ENCODE peak calls at places on chromosomes 6 and 20, in ten cellular contexts. Z is effector memory CD8-positive, alpha-beta T cell; J is mucosa of gallbladder; G is A172; O is stromal cell of bone marrow; L is tibial artery; R is activated T-helper 1 cell treated with Interleukin-2 at 50 U/mL for 16 hours; A is B cell; K is RWPE1; H is activated CD8-positive, alpha-beta memory T cell treated with anti-CD3 and anti-CD28 coated beads for 4 hours. P is an unnamed sample.

GRCh38 chr6:106149472-106150069 is 63.4 kb downstream of the PRDM1 start:
- DNase-seq in K (no peak), H (no peak), J (no peak), A (no peak), G (no peak), Z (no peak), L (no peak), R (no peak), O (no peak), P (no peak)

GRCh38 chr6:152338335-152339125 is 298.6 kb downstream of the SYNE1 start:
- DNase-seq in J (peak; percentile 56), A (peak; percentile 44), G (peak; percentile 12), H (peak; percentile 34), O (peak; percentile 15), Z (peak; percentile 29), K (peak; percentile 13), L (peak; percentile 80), R (peak; percentile 35), P (no peak)

GRCh38 chr6:17083397-17083796 is 18.5 kb upstream of the STMND1 start:
- DNase-seq in A (no peak), K (no peak), R (no peak), Z (no peak), J (no peak), H (no peak), L (no peak), G (no peak), O (no peak), P (no peak)

GRCh38 chr6:39003072-39003471 is 45.5 kb upstream of the GLP1R start:
- DNase-seq in R (no peak), J (no peak), H (no peak), O (no peak), K (no peak), Z (no peak), A (no peak), G (no peak), L (no peak), P (no peak)

GRCh38 chr6:122838060-122838780 is 49.2 kb downstream of the SMPDL3A start:
- DNase-seq in G (peak; percentile 4), J (no peak), O (no peak), L (no peak), K (peak; percentile 30), A (no peak), Z (no peak), H (no peak), R (no peak), P (peak; percentile 38)

GRCh38 chr20:60528141-60528540 is 569.9 kb downstream of the CDH26 start:
- DNase-seq in G (no peak), O (no peak), A (no peak), H (no peak), R (no peak), J (no peak), Z (no peak), K (no peak), L (no peak), P (no peak)

GRCh38 chr6:31559958-31560696 is 12.0 kb upstream of the LTA start:
- DNase-seq in K (peak; percentile 65), H (no peak), G (peak; percentile 90), L (peak; percentile 75), Z (no peak), J (peak; percentile 37), O (no peak), R (no peak), A (no peak), P (no peak)

GRCh38 chr20:62662422-62662821 is 20.1 kb downstream of the SLCO4A1 start:
- DNase-seq in L (no peak), J (no peak), R (no peak), Z (no peak), K (peak; percentile 86), H (no peak), G (peak; percentile 90), O (peak; percentile 77), A (no peak), P (no peak)

GRCh38 chr20:5864873-5865582 is 85.3 kb downstream of the TRMT6 start:
- DNase-seq in G (peak; percentile 54), K (peak; percentile 52), Z (no peak), L (no peak), R (no peak), J (no peak), H (no peak), O (peak; percentile 57), A (no peak), P (no peak)

GRCh38 chr6:45655630-45656422 is 278.1 kb upstream of the SUPT3H start:
- DNase-seq in Z (no peak), L (no peak), H (no peak), A (no peak), R (no peak), K (peak; percentile 97), G (peak; percentile 98), O (peak; percentile 98), J (no peak), P (peak; percentile 95)

GRCh38 chr6:21003780-21004541 is 469.7 kb downstream of the CDKAL1 start:
- DNase-seq in H (no peak), R (no peak), A (peak; percentile 15), L (no peak), K (peak; percentile 36), Z (no peak), J (no peak), G (peak; percentile 20), O (no peak), P (no peak)

GRCh38 chr6:39574991-39575390 is 150.2 kb downstream of the KIF6 start:
- DNase-seq in Z (no peak), H (no peak), R (no peak), A (no peak), J (no peak), L (no peak), K (no peak), G (no peak), O (no peak), P (no peak)

GRCh38 chr20:44428174-44429016 is 47.3 kb upstream of the TTPAL start:
- DNase-seq in L (no peak), H (no peak), O (no peak), A (no peak), J (no peak), Z (no peak), K (no peak), G (no peak), R (no peak), P (no peak)

GRCh38 chr6:82362868-82363267 is 749 bp upstream of the TPBG start:
- DNase-seq in A (no peak), R (no peak), L (no peak), K (peak; percentile 26), G (peak; percentile 19), O (peak; percentile 87), Z (no peak), H (no peak), J (no peak), P (no peak)

GRCh38 chr6:129491436-129491835 is 218.5 kb downstream of the ARHGAP18 start:
- DNase-seq in R (no peak), Z (no peak), G (peak; percentile 30), J (no peak), O (no peak), A (no peak), K (no peak), L (no peak), H (no peak), P (no peak)

GRCh38 chr20:37354210-37355195 is 8.6 kb downstream of the SRC start:
- DNase-seq in H (no peak), K (no peak), O (no peak), R (no peak), A (peak; percentile 4), L (no peak), Z (no peak), G (no peak), J (peak; percentile 80), P (no peak)

GRCh38 chr6:107495196-107495643 is 5.3 kb downstream of the SOBP start:
- DNase-seq in L (peak; percentile 70), G (no peak), H (no peak), K (no peak), A (no peak), R (no peak), J (no peak), Z (no peak), O (peak; percentile 42), P (no peak)

GRCh38 chr6:22098623-22099022 is 198.2 kb downstream of the PRL start:
- DNase-seq in L (no peak), O (no peak), A (no peak), R (no peak), G (no peak), K (no peak), H (no peak), Z (no peak), J (no peak), P (no peak)

GRCh38 chr20:48760403-48760889 is 67.4 kb downstream of the PREX1 start:
- DNase-seq in O (no peak), L (no peak), G (peak; percentile 89), R (peak; percentile 67), H (peak; percentile 55), J (no peak), Z (peak; percentile 74), K (peak; percentile 82), A (peak; percentile 67), P (peak; percentile 65)

GRCh38 chr20:63648190-63648589 is 5.0 kb downstream of the STMN3 start:
- DNase-seq in Z (no peak), K (no peak), G (no peak), H (no peak), A (no peak), J (no peak), L (no peak), R (no peak), O (no peak), P (no peak)